ENCODE peak calls at places on chromosomes 2 and 18, in nine cellular contexts. S is B cell, D is T follicular helper cell, F is osteocyte, H is HFFc6, X is GM04504, N is Panc1, W is epithelial cell of esophagus, E is GM12865. L is an unnamed sample.

GRCh38 chr2:169637620-169638019 is 53.5 kb downstream of the PPIG start:
- DNase-seq in W (peak; percentile 68), S (no peak), E (no peak), D (no peak), N (no peak), F (no peak), H (peak; percentile 79), X (peak; percentile 26), L (no peak)

GRCh38 chr2:11562011-11562410 is 28.2 kb downstream of the GREB1 start:
- DNase-seq in H (no peak), F (no peak), N (no peak), S (no peak), E (no peak), D (no peak), X (no peak), W (peak; percentile 48), L (no peak)

GRCh38 chr2:164964744-164965143 is 9.4 kb upstream of the SLC38A11 start:
- DNase-seq in D (no peak), W (no peak), F (no peak), S (no peak), N (no peak), H (no peak), E (no peak), X (no peak), L (no peak)

GRCh38 chr2:120574620-120575019 is 161.0 kb upstream of the GLI2 start:
- DNase-seq in W (no peak), E (no peak), N (no peak), X (no peak), S (no peak), H (no peak), F (no peak), D (no peak), L (no peak)

GRCh38 chr2:8642332-8643078 is 39.4 kb upstream of the ID2 start:
- DNase-seq in X (no peak), E (no peak), N (no peak), D (no peak), H (no peak), W (no peak), S (no peak), F (no peak), L (no peak)

GRCh38 chr2:113010088-113010487 is 4.8 kb downstream of the IL36A start:
- DNase-seq in E (no peak), N (no peak), S (no peak), W (no peak), F (no peak), D (no peak), H (peak; percentile 60), X (no peak), L (no peak)

GRCh38 chr2:222938327-222938726 is 77.5 kb downstream of the ACSL3 start:
- DNase-seq in W (no peak), H (no peak), X (no peak), S (no peak), D (no peak), E (no peak), N (no peak), F (no peak), L (no peak)

GRCh38 chr2:123732563-123732962 is 292.5 kb upstream of the CNTNAP5 start:
- DNase-seq in N (no peak), W (peak; percentile 56), X (no peak), H (no peak), F (no peak), E (no peak), D (no peak), S (no peak), L (no peak)

GRCh38 chr2:144419218-144419617 is 100.7 kb downstream of the ZEB2 start:
- DNase-seq in X (no peak), H (no peak), D (no peak), E (no peak), F (no peak), N (no peak), W (no peak), S (no peak), L (no peak)

GRCh38 chr2:191432121-191432520 is 186.9 kb downstream of the MYO1B start:
- DNase-seq in W (no peak), H (no peak), D (no peak), E (no peak), X (no peak), S (no peak), F (no peak), N (no peak), L (no peak)

GRCh38 chr18:79853303-79853992 is 55.7 kb downstream of the KCNG2 start:
- DNase-seq in E (no peak), H (no peak), X (no peak), D (no peak), S (no peak), N (no peak), F (peak; percentile 82), W (no peak), L (no peak)

L was measured in activated naive CD4-positive, alpha-beta T cell.